ENCODE peak calls at places on chromosomes 13 and 19, in nine cellular contexts. N is osteoblast, F is SK-N-SH, M is Karpas-422, W is neural progenitor cell, O is endothelial cell of umbilical vein, C is H1, B is PC-9, K is astrocyte. L is an unnamed sample.
A peak's percentile ranks its signal among the peaks of the same experiment; 100 is the strongest.

GRCh38 chr19:47130589-47131168 is at the start of gene SAE1:
- DNase-seq in N (peak; percentile 99), F (peak; percentile 97), M (peak; percentile 99), W (peak; percentile 98), O (peak; percentile 99), C (peak; percentile 99), B (peak; percentile 97), K (peak; percentile 93), L (peak; percentile 96)

GRCh38 chr13:44093607-44094583 is 214.2 kb downstream of the LACC1 start:
- DNase-seq in N (no peak), F (no peak), M (no peak), W (no peak), O (peak; percentile 5), C (no peak), B (no peak), K (no peak), L (peak; percentile 8)

GRCh38 chr13:42110410-42111155 is 62.1 kb downstream of the DGKH start:
- DNase-seq in N (peak; percentile 79), F (peak; percentile 55), M (peak; percentile 89), W (peak; percentile 60), O (peak; percentile 84), C (no peak), B (no peak), K (peak; percentile 58), L (peak; percentile 70)

GRCh38 chr13:113514844-113515243 is 24.3 kb upstream of the DCUN1D2 start:
- DNase-seq in N (no peak), F (no peak), M (no peak), W (no peak), O (no peak), C (no peak), B (no peak), K (no peak), L (no peak)

GRCh38 chr13:78657699-78658629 is 991 bp downstream of the OBI1 start:
- DNase-seq in N (peak; percentile 63), F (peak; percentile 22), M (peak; percentile 70), W (no peak), O (peak; percentile 30), C (no peak), B (no peak), K (no peak), L (peak; percentile 4)

GRCh38 chr19:48629599-48630288 is 7.4 kb downstream of the DBP start:
- DNase-seq in N (peak; percentile 89), F (peak; percentile 71), M (peak; percentile 66), W (peak; percentile 95), O (peak; percentile 82), C (peak; percentile 97), B (no peak), K (peak; percentile 64), L (peak; percentile 83)

GRCh38 chr13:43232866-43233265 is 209.5 kb downstream of the DNAJC15 start:
- DNase-seq in N (no peak), F (no peak), M (no peak), W (no peak), O (peak; percentile 51), C (no peak), B (no peak), K (peak; percentile 64), L (peak; percentile 95)

GRCh38 chr13:27919934-27920676 is at the start of gene PDX1:
- DNase-seq in N (peak; percentile 84), F (peak; percentile 70), M (no peak), W (peak; percentile 82), O (no peak), C (no peak), B (no peak), K (no peak), L (no peak)

GRCh38 chr19:9721861-9722260 is 46.7 kb downstream of the ZNF846 start:
- DNase-seq in N (no peak), F (peak; percentile 9), M (peak; percentile 45), W (peak; percentile 75), O (no peak), C (no peak), B (no peak), K (no peak), L (no peak)

GRCh38 chr13:32883501-32883900 is 132.7 kb upstream of the KL start:
- DNase-seq in N (no peak), F (peak; percentile 37), M (no peak), W (no peak), O (no peak), C (no peak), B (no peak), K (peak; percentile 51), L (peak; percentile 33)

GRCh38 chr13:83819611-83820010 is 62.7 kb downstream of the SLITRK1 start:
- DNase-seq in N (peak; percentile 72), F (no peak), M (no peak), W (no peak), O (no peak), C (no peak), B (no peak), K (peak; percentile 51), L (peak; percentile 65)

GRCh38 chr13:20354722-20355121 is 122.6 kb upstream of the GJB6 start:
- DNase-seq in N (no peak), F (no peak), M (no peak), W (no peak), O (no peak), C (no peak), B (no peak), K (no peak), L (no peak)

GRCh38 chr13:107941345-107942029 is 273.8 kb downstream of the LIG4 start:
- DNase-seq in N (no peak), F (no peak), M (no peak), W (no peak), O (no peak), C (no peak), B (peak; percentile 33), K (no peak), L (no peak)

GRCh38 chr19:50658438-50659317 is 9.4 kb downstream of the C19orf81 start:
- DNase-seq in N (peak; percentile 99), F (peak; percentile 99), M (no peak), W (peak; percentile 94), O (peak; percentile 75), C (peak; percentile 65), B (no peak), K (no peak), L (peak; percentile 8)
- H2AFZ ChIP-seq in N (peak overlapping the region; percentile 93), F (peak overlapping the region; percentile 82), M (no peak overlapping the region), W (no peak overlapping the region), O (peak overlapping the region; percentile 49), C (no peak overlapping the region), B (no peak overlapping the region), K (peak overlapping the region; percentile 52), L (peak overlapping the region; percentile 64)

GRCh38 chr13:89402211-89402610 is 1731.0 kb downstream of the SLITRK5 start:
- DNase-seq in N (no peak), F (no peak), M (no peak), W (no peak), O (no peak), C (no peak), B (no peak), K (no peak), L (no peak)

GRCh38 chr13:89401209-89401810 is 1730.1 kb downstream of the SLITRK5 start:
- DNase-seq in N (no peak), F (no peak), M (no peak), W (no peak), O (peak; percentile 63), C (no peak), B (peak; percentile 3), K (peak; percentile 72), L (peak; percentile 74)
- H2AFZ ChIP-seq in N (peak overlapping the region; percentile 47), F (peak overlapping the region; percentile 56), M (peak overlapping the region; percentile 55), W (no peak overlapping the region), O (peak overlapping the region; percentile 74), C (no peak overlapping the region), B (peak overlapping the region; percentile 66), K (peak overlapping the region; percentile 45), L (peak overlapping the region; percentile 41)

GRCh38 chr19:15457701-15458484 is 6.5 kb downstream of the RASAL3 start:
- DNase-seq in N (peak; percentile 82), F (no peak), M (no peak), W (no peak), O (no peak), C (no peak), B (no peak), K (no peak), L (no peak)

GRCh38 chr19:15455996-15456395 is 6.2 kb upstream of the WIZ start:
- DNase-seq in N (peak; percentile 76), F (no peak), M (no peak), W (no peak), O (no peak), C (no peak), B (no peak), K (no peak), L (no peak)

GRCh38 chr19:15456441-15456840 is 6.7 kb upstream of the WIZ start:
- DNase-seq in N (peak; percentile 89), F (no peak), M (no peak), W (no peak), O (no peak), C (no peak), B (no peak), K (no peak), L (no peak)

GRCh38 chr19:15454371-15454800 is 4.6 kb upstream of the WIZ start:
- DNase-seq in N (peak; percentile 94), F (no peak), M (no peak), W (no peak), O (no peak), C (no peak), B (no peak), K (no peak), L (no peak)

GRCh38 chr19:15456871-15457700 is 7.3 kb downstream of the RASAL3 start:
- DNase-seq in N (peak; percentile 90), F (no peak), M (peak; percentile 52), W (peak; percentile 69), O (no peak), C (peak; percentile 74), B (no peak), K (no peak), L (no peak)
- H2AFZ ChIP-seq in N (no peak overlapping the region), F (no peak overlapping the region), M (no peak overlapping the region), W (peak overlapping the region; percentile 82), O (peak overlapping the region; percentile 8), C (no peak overlapping the region), B (no peak overlapping the region), K (no peak overlapping the region), L (no peak overlapping the region)

GRCh38 chr13:46516624-46517318 is 36.2 kb upstream of the LRCH1 start:
- DNase-seq in N (peak; percentile 72), F (no peak), M (no peak), W (peak; percentile 47), O (no peak), C (no peak), B (no peak), K (no peak), L (no peak)

GRCh38 chr13:46521486-46521885 is 31.5 kb upstream of the LRCH1 start:
- DNase-seq in N (no peak), F (no peak), M (no peak), W (no peak), O (no peak), C (no peak), B (no peak), K (no peak), L (no peak)

GRCh38 chr13:46521921-46522691 is 30.9 kb upstream of the LRCH1 start:
- DNase-seq in N (no peak), F (peak; percentile 37), M (no peak), W (no peak), O (no peak), C (no peak), B (no peak), K (no peak), L (no peak)

GRCh38 chr13:46520188-46520587 is 32.8 kb upstream of the LRCH1 start:
- DNase-seq in N (peak; percentile 63), F (no peak), M (no peak), W (no peak), O (peak; percentile 76), C (no peak), B (no peak), K (no peak), L (no peak)

DNA sequence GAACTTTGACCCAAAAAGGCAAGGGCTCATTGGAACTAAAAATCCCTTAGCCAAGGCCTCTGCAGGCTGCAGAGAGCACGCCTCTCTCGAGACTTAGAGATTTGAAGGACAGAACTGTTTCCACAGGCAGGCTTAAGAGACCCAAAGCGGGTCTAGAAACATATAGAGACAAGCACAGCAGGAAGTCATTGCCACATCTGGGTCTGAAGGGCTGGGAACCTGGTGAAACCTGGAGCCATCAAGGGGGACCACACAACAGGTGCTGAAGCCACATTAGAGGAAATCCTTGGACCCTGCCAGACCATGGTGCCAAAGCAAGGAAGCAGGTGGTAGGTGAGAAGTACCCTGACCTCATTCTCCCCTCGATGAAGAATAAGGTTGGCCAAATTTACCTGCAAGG is 33.8 kb upstream of the LRCH1 start:
- DNase-seq in N (no peak), F (no peak), M (no peak), W (no peak), O (no peak), C (no peak), B (no peak), K (no peak), L (no peak)
- H2AFZ ChIP-seq in N (no peak overlapping the region), F (no peak overlapping the region), M (no peak overlapping the region), W (no peak overlapping the region), O (no peak overlapping the region), C (no peak overlapping the region), B (no peak overlapping the region), K (no peak overlapping the region), L (no peak overlapping the region)